ENCODE peak calls at places on chromosomes 6 and 20, in ten cellular contexts. L, E, X, K, N, F, J, A, R and V are unnamed samples.

GRCh38 chr6:122553697-122554096 is 56.5 kb upstream of the PKIB start:
- DNase-seq in N (no peak), R (no peak), A (no peak), X (no peak), K (no peak), L (no peak), J (no peak), F (no peak), E (no peak), V (no peak)

GRCh38 chr20:53608456-53609413 is 15.1 kb upstream of the ZNF217 start:
- DNase-seq in K (no peak), R (no peak), A (no peak), F (no peak), L (peak; percentile 48), X (peak; percentile 69), E (no peak), N (no peak), J (no peak), V (no peak)

GRCh38 chr6:70884074-70884983 is 72.5 kb downstream of the B3GAT2 start:
- DNase-seq in X (peak; percentile 16), J (peak; percentile 16), K (peak; percentile 83), N (peak; percentile 42), R (peak; percentile 73), E (peak; percentile 69), A (peak; percentile 22), L (peak; percentile 80), F (no peak), V (peak; percentile 29)

GRCh38 chr6:37182736-37183590 is 13.0 kb downstream of the PIM1 start:
- DNase-seq in K (no peak), A (peak; percentile 71), X (no peak), E (no peak), R (peak; percentile 12), J (no peak), N (no peak), F (no peak), L (no peak), V (peak; percentile 73)

GRCh38 chr6:124193132-124193531 is 389.5 kb downstream of the NKAIN2 start:
- DNase-seq in R (no peak), K (no peak), A (no peak), F (peak; percentile 53), J (no peak), L (peak; percentile 48), E (no peak), N (no peak), X (no peak), V (no peak)

GRCh38 chr6:169959129-169960002 is 207.9 kb downstream of the ERMARD start:
- DNase-seq in X (no peak), N (peak; percentile 32), K (no peak), F (peak; percentile 66), J (no peak), E (peak; percentile 82), A (no peak), L (no peak), R (no peak), V (peak; percentile 8)

GRCh38 chr6:53615633-53616449 is 49.7 kb downstream of the KLHL31 start:
- DNase-seq in J (no peak), X (peak; percentile 54), K (no peak), F (no peak), N (no peak), L (no peak), A (no peak), E (no peak), R (peak; percentile 25), V (no peak)

GRCh38 chr6:130717657-130718056 is 109.5 kb upstream of the SMLR1 start:
- DNase-seq in X (no peak), K (no peak), N (no peak), J (no peak), F (no peak), E (no peak), L (no peak), R (no peak), A (no peak), V (no peak)

GRCh38 chr6:80095600-80095999 is 10.9 kb upstream of the BCKDHB start:
- DNase-seq in N (no peak), F (no peak), A (no peak), R (no peak), K (no peak), L (no peak), E (no peak), J (no peak), X (no peak), V (no peak)

GRCh38 chr20:58406422-58407001 is 17.5 kb downstream of the VAPB start:
- DNase-seq in E (no peak), R (no peak), L (no peak), N (no peak), J (no peak), A (no peak), K (no peak), X (no peak), F (no peak), V (no peak)

GRCh38 chr6:142912125-142912524 is 32.9 kb downstream of the HIVEP2 start:
- DNase-seq in E (no peak), X (no peak), L (no peak), F (no peak), A (no peak), J (no peak), N (no peak), K (no peak), R (no peak), V (no peak)

GRCh38 chr6:156269751-156270369 is 507.3 kb upstream of the ARID1B start:
- DNase-seq in X (no peak), E (no peak), F (no peak), K (no peak), R (no peak), L (no peak), N (no peak), J (no peak), A (no peak), V (no peak)

GRCh38 chr6:154606457-154606856 is 96.0 kb upstream of the CNKSR3 start:
- DNase-seq in A (peak; percentile 66), L (no peak), N (peak; percentile 54), R (no peak), E (no peak), K (no peak), X (no peak), F (no peak), J (no peak), V (peak; percentile 26)

GRCh38 chr6:70474751-70475150 is 61.4 kb downstream of the FAM135A start:
- DNase-seq in A (no peak), N (no peak), X (peak; percentile 10), J (no peak), E (no peak), L (no peak), K (no peak), F (no peak), R (no peak), V (no peak)

GRCh38 chr6:125377621-125378020 is 75.9 kb upstream of the HDDC2 start:
- DNase-seq in R (no peak), F (no peak), A (no peak), K (no peak), L (peak; percentile 56), E (no peak), J (no peak), N (no peak), X (peak; percentile 81), V (no peak)